ENCODE peak calls at places on chromosomes 13 and 19, in four cellular contexts. One of them, this sample, is unnamed.
A peak's percentile ranks its signal among the peaks of the same experiment; 100 is the strongest.

GRCh38 chr19:5864725-5865486 is 5.4 kb downstream of the FUT5 start:
- DNase-seq in SHP77: no peak
- DNase-seq in coronary artery: no peak
- DNase-seq in GM23338: peak; percentile 28
- DNase-seq in this sample: no peak

GRCh38 chr13:38785490-38785889 is 98.6 kb downstream of the FREM2 start:
- DNase-seq in SHP77: no peak
- DNase-seq in coronary artery: no peak
- DNase-seq in GM23338: no peak
- DNase-seq in this sample: no peak

GRCh38 chr19:30269638-30270037 is 102.5 kb upstream of the ZNF536 start:
- DNase-seq in SHP77: no peak
- DNase-seq in coronary artery: no peak
- DNase-seq in GM23338: no peak
- DNase-seq in this sample: no peak

GRCh38 chr13:90615236-90615635 is 732.3 kb upstream of the MIR17HG start:
- DNase-seq in SHP77: no peak
- DNase-seq in coronary artery: no peak
- DNase-seq in GM23338: no peak
- DNase-seq in this sample: no peak

GRCh38 chr13:98476106-98476505 is 100.8 kb downstream of the STK24 start:
- DNase-seq in SHP77: no peak
- DNase-seq in coronary artery: no peak
- DNase-seq in GM23338: peak; percentile 80
- DNase-seq in this sample: no peak

GRCh38 chr13:104592545-104593250 is 1526.5 kb upstream of the SLC10A2 start:
- DNase-seq in GM23338: no peak
- DNase-seq in coronary artery: no peak
- DNase-seq in SHP77: no peak
- DNase-seq in this sample: no peak

GRCh38 chr13:46146898-46147297 is 35.1 kb downstream of the LCP1 start:
- DNase-seq in GM23338: peak; percentile 67
- DNase-seq in SHP77: no peak
- DNase-seq in coronary artery: no peak
- DNase-seq in this sample: peak; percentile 55

GRCh38 chr19:40231544-40232424 is 5.3 kb upstream of the CCNP start:
- DNase-seq in GM23338: peak; percentile 71
- DNase-seq in SHP77: no peak
- DNase-seq in coronary artery: no peak
- DNase-seq in this sample: no peak

GRCh38 chr13:33519561-33520479 is 234.3 kb upstream of the STARD13 start:
- DNase-seq in coronary artery: no peak
- DNase-seq in SHP77: no peak
- DNase-seq in GM23338: no peak
- DNase-seq in this sample: peak; percentile 32

GRCh38 chr19:45667620-45668341 is at the start of gene GIPR:
- DNase-seq in SHP77: peak; percentile 72
- DNase-seq in coronary artery: no peak
- DNase-seq in GM23338: peak; percentile 77
- DNase-seq in this sample: peak; percentile 93

GRCh38 chr13:47117268-47117667 is 220.4 kb upstream of the HTR2A start:
- DNase-seq in coronary artery: no peak
- DNase-seq in GM23338: no peak
- DNase-seq in SHP77: no peak
- DNase-seq in this sample: no peak

GRCh38 chr13:66974889-66975288 is 255.2 kb downstream of the PCDH9 start:
- DNase-seq in SHP77: no peak
- DNase-seq in coronary artery: no peak
- DNase-seq in GM23338: no peak
- DNase-seq in this sample: no peak

GRCh38 chr13:83824120-83824519 is 58.2 kb downstream of the SLITRK1 start:
- DNase-seq in SHP77: no peak
- DNase-seq in GM23338: no peak
- DNase-seq in coronary artery: no peak
- DNase-seq in this sample: no peak

GRCh38 chr19:55245236-55245904 is 13.4 kb downstream of the PPP6R1 start:
- DNase-seq in GM23338: no peak
- DNase-seq in coronary artery: no peak
- DNase-seq in SHP77: no peak
- DNase-seq in this sample: no peak

GRCh38 chr13:28338202-28338601 is 156.7 kb downstream of the FLT1 start:
- DNase-seq in coronary artery: no peak
- DNase-seq in GM23338: no peak
- DNase-seq in SHP77: no peak
- DNase-seq in this sample: peak; percentile 73

GRCh38 chr13:62702502-62702901 is 1286.9 kb upstream of the PCDH20 start:
- DNase-seq in coronary artery: no peak
- DNase-seq in SHP77: no peak
- DNase-seq in GM23338: no peak
- DNase-seq in this sample: peak; percentile 39

GRCh38 chr13:43132228-43132627 is 108.8 kb downstream of the DNAJC15 start:
- DNase-seq in GM23338: peak; percentile 87
- DNase-seq in SHP77: no peak
- DNase-seq in coronary artery: no peak
- DNase-seq in this sample: peak; percentile 77

GRCh38 chr13:20815469-20815868 is 41.7 kb upstream of the EEF1AKMT1 start:
- DNase-seq in GM23338: no peak
- DNase-seq in SHP77: no peak
- DNase-seq in coronary artery: no peak
- DNase-seq in this sample: peak; percentile 69

GRCh38 chr19:46984077-46985010 is 35.3 kb upstream of the NPAS1 start:
- DNase-seq in SHP77: peak; percentile 45
- DNase-seq in coronary artery: no peak
- DNase-seq in GM23338: no peak
- DNase-seq in this sample: peak; percentile 59

GRCh38 chr13:85261757-85262346 is 537.4 kb downstream of the SLITRK6 start:
- DNase-seq in coronary artery: no peak
- DNase-seq in SHP77: peak; percentile 14
- DNase-seq in GM23338: peak; percentile 11
- DNase-seq in this sample: peak; percentile 58

GRCh38 chr19:55641376-55642152 is 762 bp downstream of the ZNF580 start:
- DNase-seq in coronary artery: peak; percentile 72
- DNase-seq in GM23338: peak; percentile 67
- DNase-seq in SHP77: no peak
- DNase-seq in this sample: peak; percentile 64

GRCh38 chr13:24888291-24888931 is 124.4 kb downstream of the RNF17 start:
- DNase-seq in SHP77: no peak
- DNase-seq in coronary artery: no peak
- DNase-seq in GM23338: peak; percentile 29
- DNase-seq in this sample: no peak

GRCh38 chr19:55656552-55656951 is 1.7 kb downstream of the U2AF2 start:
- DNase-seq in coronary artery: no peak
- DNase-seq in GM23338: no peak
- DNase-seq in SHP77: no peak
- DNase-seq in this sample: no peak

GRCh38 chr13:74056829-74057564 is 77.2 kb downstream of the KLF12 start:
- DNase-seq in GM23338: peak; percentile 20
- DNase-seq in SHP77: no peak
- DNase-seq in coronary artery: no peak
- DNase-seq in this sample: peak; percentile 77

GRCh38 chr13:51557875-51558604 is 26.2 kb upstream of the WDFY2 start:
- DNase-seq in GM23338: no peak
- DNase-seq in coronary artery: no peak
- DNase-seq in SHP77: no peak
- DNase-seq in this sample: no peak

GRCh38 chr13:41064493-41064892 is 3.2 kb downstream of the WBP4 start:
- DNase-seq in GM23338: no peak
- DNase-seq in coronary artery: no peak
- DNase-seq in SHP77: no peak
- DNase-seq in this sample: no peak

GRCh38 chr13:100511422-100511821 is 77.2 kb downstream of the GGACT start:
- DNase-seq in GM23338: no peak
- DNase-seq in SHP77: peak; percentile 51
- DNase-seq in coronary artery: no peak
- DNase-seq in this sample: no peak

GRCh38 chr19:58569943-58570670 is 3.0 kb downstream of the MZF1 start:
- DNase-seq in coronary artery: no peak
- DNase-seq in SHP77: no peak
- DNase-seq in GM23338: no peak
- DNase-seq in this sample: no peak

GRCh38 chr13:28574617-28575142 is 79.8 kb upstream of the FLT1 start:
- DNase-seq in GM23338: no peak
- DNase-seq in SHP77: no peak
- DNase-seq in coronary artery: no peak
- DNase-seq in this sample: no peak

GRCh38 chr19:38650180-38650775 is 2.8 kb downstream of the ACTN4 start:
- DNase-seq in SHP77: no peak
- DNase-seq in coronary artery: no peak
- DNase-seq in GM23338: no peak
- DNase-seq in this sample: peak; percentile 59

GRCh38 chr13:46682015-46682414 is 114.9 kb downstream of the ESD start:
- DNase-seq in GM23338: no peak
- DNase-seq in coronary artery: no peak
- DNase-seq in SHP77: no peak
- DNase-seq in this sample: peak; percentile 72

GRCh38 chr19:55985254-55985653 is 1.3 kb upstream of the NLRP5 start:
- DNase-seq in GM23338: no peak
- DNase-seq in SHP77: no peak
- DNase-seq in coronary artery: no peak
- DNase-seq in this sample: no peak